ENCODE peak calls at places on chromosome 12, in nine cellular contexts. One of them, this sample, is unnamed.

GRCh38 chr12:93090768-93091172 is 161.7 kb upstream of the EEA1 start:
- DNase-seq in H4: no peak
- DNase-seq in CD4-positive, CD25-positive, alpha-beta regulatory T cell: no peak
- DNase-seq in HFF-Myc: peak
- DNase-seq in COR-L47: no peak
- DNase-seq in endothelial cell: no peak
- DNase-seq in NCI-H1436: no peak
- DNase-seq in AG08395: peak
- DNase-seq in ovary: no peak
- DNase-seq in this sample: no peak

GRCh38 chr12:60967128-60967527 is 1293.1 kb upstream of the USP15 start:
- DNase-seq in H4: no peak
- DNase-seq in CD4-positive, CD25-positive, alpha-beta regulatory T cell: no peak
- DNase-seq in HFF-Myc: no peak
- DNase-seq in COR-L47: no peak
- DNase-seq in endothelial cell: no peak
- DNase-seq in NCI-H1436: no peak
- DNase-seq in AG08395: no peak
- DNase-seq in ovary: no peak
- DNase-seq in this sample: no peak

GRCh38 chr12:117098071-117098360 is 1.2 kb downstream of the TESC start:
- DNase-seq in H4: no peak
- DNase-seq in CD4-positive, CD25-positive, alpha-beta regulatory T cell: no peak
- DNase-seq in HFF-Myc: no peak
- DNase-seq in COR-L47: no peak
- DNase-seq in endothelial cell: no peak
- DNase-seq in NCI-H1436: no peak
- DNase-seq in AG08395: no peak
- DNase-seq in ovary: no peak
- DNase-seq in this sample: no peak

GRCh38 chr12:124565071-124565491 is 2.3 kb downstream of the NCOR2 start:
- DNase-seq in H4: no peak
- DNase-seq in CD4-positive, CD25-positive, alpha-beta regulatory T cell: no peak
- DNase-seq in HFF-Myc: no peak
- DNase-seq in COR-L47: no peak
- DNase-seq in endothelial cell: no peak
- DNase-seq in NCI-H1436: no peak
- DNase-seq in AG08395: peak
- DNase-seq in ovary: no peak
- DNase-seq in this sample: no peak

GRCh38 chr12:100017056-100017455 is 32.3 kb upstream of the ANKS1B start:
- DNase-seq in H4: no peak
- DNase-seq in CD4-positive, CD25-positive, alpha-beta regulatory T cell: no peak
- DNase-seq in HFF-Myc: no peak
- DNase-seq in COR-L47: no peak
- DNase-seq in endothelial cell: no peak
- DNase-seq in NCI-H1436: no peak
- DNase-seq in AG08395: no peak
- DNase-seq in ovary: no peak
- DNase-seq in this sample: no peak

GRCh38 chr12:58458093-58458492 is 462.2 kb downstream of the LRIG3 start:
- DNase-seq in H4: no peak
- DNase-seq in CD4-positive, CD25-positive, alpha-beta regulatory T cell: no peak
- DNase-seq in HFF-Myc: no peak
- DNase-seq in COR-L47: no peak
- DNase-seq in endothelial cell: no peak
- DNase-seq in NCI-H1436: no peak
- DNase-seq in AG08395: no peak
- DNase-seq in ovary: no peak
- DNase-seq in this sample: no peak

GRCh38 chr12:12722351-12723146 is 5.4 kb downstream of the CDKN1B start:
- DNase-seq in H4: peak
- DNase-seq in CD4-positive, CD25-positive, alpha-beta regulatory T cell: peak
- DNase-seq in HFF-Myc: no peak
- DNase-seq in COR-L47: no peak
- DNase-seq in endothelial cell: no peak
- DNase-seq in NCI-H1436: no peak
- DNase-seq in AG08395: no peak
- DNase-seq in ovary: no peak
- DNase-seq in this sample: no peak

GRCh38 chr12:4603946-4604345 is 41.9 kb downstream of the DYRK4 start:
- DNase-seq in H4: no peak
- DNase-seq in CD4-positive, CD25-positive, alpha-beta regulatory T cell: no peak
- DNase-seq in HFF-Myc: no peak
- DNase-seq in COR-L47: no peak
- DNase-seq in endothelial cell: no peak
- DNase-seq in NCI-H1436: no peak
- DNase-seq in AG08395: no peak
- DNase-seq in ovary: no peak
- DNase-seq in this sample: no peak

GRCh38 chr12:47155457-47156166 is 75.9 kb upstream of the AMIGO2 start:
- DNase-seq in H4: peak
- DNase-seq in CD4-positive, CD25-positive, alpha-beta regulatory T cell: peak
- DNase-seq in HFF-Myc: no peak
- DNase-seq in COR-L47: no peak
- DNase-seq in endothelial cell: no peak
- DNase-seq in NCI-H1436: peak
- DNase-seq in AG08395: no peak
- DNase-seq in ovary: no peak
- DNase-seq in this sample: no peak

GRCh38 chr12:130523208-130523607 is 185.5 kb downstream of the PIWIL1 start:
- DNase-seq in H4: no peak
- DNase-seq in CD4-positive, CD25-positive, alpha-beta regulatory T cell: no peak
- DNase-seq in HFF-Myc: no peak
- DNase-seq in COR-L47: no peak
- DNase-seq in endothelial cell: no peak
- DNase-seq in NCI-H1436: no peak
- DNase-seq in AG08395: no peak
- DNase-seq in ovary: no peak
- DNase-seq in this sample: no peak